ENCODE peak calls at places on chromosomes 3 and 15, in eight cellular contexts. One of them, this sample, is unnamed. For H3K4me1, the result is how much of the 10 kb centered on the place peaks cover.

GRCh38 chr3:65951836-65952505 is 86.7 kb downstream of the MAGI1 start:
- DNase-seq in adrenal gland: no peak
- DNase-seq in gastrocnemius medialis: no peak
- DNase-seq in ovary: no peak
- DNase-seq in heart left ventricle: no peak
- DNase-seq in HepG2: peak
- DNase-seq in body of pancreas: no peak
- DNase-seq in HCT116: peak
- DNase-seq in this sample: no peak

GRCh38 chr15:74417670-74418069 is 16.1 kb downstream of the SEMA7A start:
- DNase-seq in adrenal gland: no peak
- DNase-seq in gastrocnemius medialis: no peak
- DNase-seq in ovary: no peak
- DNase-seq in heart left ventricle: no peak
- DNase-seq in HepG2: no peak
- DNase-seq in body of pancreas: no peak
- DNase-seq in HCT116: no peak
- DNase-seq in this sample: no peak

GRCh38 chr15:59020321-59020720 is 32.9 kb downstream of the RNF111 start:
- DNase-seq in adrenal gland: no peak
- DNase-seq in gastrocnemius medialis: no peak
- DNase-seq in ovary: no peak
- DNase-seq in heart left ventricle: no peak
- DNase-seq in HepG2: peak
- DNase-seq in body of pancreas: no peak
- DNase-seq in HCT116: no peak
- DNase-seq in this sample: no peak

GRCh38 chr3:13543251-13543650 is 5.7 kb upstream of the FBLN2 start:
- DNase-seq in adrenal gland: no peak
- DNase-seq in gastrocnemius medialis: peak
- DNase-seq in ovary: peak
- DNase-seq in heart left ventricle: peak
- DNase-seq in HepG2: no peak
- DNase-seq in body of pancreas: peak
- DNase-seq in HCT116: no peak
- DNase-seq in this sample: peak

GRCh38 chr3:57078366-57079220 is 18.1 kb downstream of the SPATA12 start:
- DNase-seq in adrenal gland: peak
- DNase-seq in gastrocnemius medialis: peak
- DNase-seq in ovary: peak
- DNase-seq in heart left ventricle: peak
- DNase-seq in HepG2: peak
- DNase-seq in body of pancreas: peak
- DNase-seq in HCT116: no peak
- DNase-seq in this sample: peak

GRCh38 chr3:71421820-71422566 is 161.5 kb downstream of the FOXP1 start:
- DNase-seq in adrenal gland: no peak
- DNase-seq in gastrocnemius medialis: no peak
- DNase-seq in ovary: no peak
- DNase-seq in heart left ventricle: no peak
- DNase-seq in HepG2: no peak
- DNase-seq in body of pancreas: no peak
- DNase-seq in HCT116: no peak
- DNase-seq in this sample: no peak

GRCh38 chr3:190586631-190587000 is 72.7 kb downstream of the IL1RAP start:
- DNase-seq in adrenal gland: no peak
- DNase-seq in gastrocnemius medialis: no peak
- DNase-seq in ovary: no peak
- DNase-seq in heart left ventricle: no peak
- DNase-seq in HepG2: no peak
- DNase-seq in body of pancreas: no peak
- DNase-seq in HCT116: peak
- DNase-seq in this sample: no peak

GRCh38 chr15:43958894-43959330 is 132.1 kb downstream of the WDR76 start:
- DNase-seq in adrenal gland: no peak
- DNase-seq in gastrocnemius medialis: no peak
- DNase-seq in ovary: no peak
- DNase-seq in heart left ventricle: no peak
- DNase-seq in HepG2: no peak
- DNase-seq in body of pancreas: no peak
- DNase-seq in HCT116: peak
- DNase-seq in this sample: no peak

GRCh38 chr15:27454281-27455060 is 483.5 kb downstream of the GABRG3 start:
- DNase-seq in adrenal gland: no peak
- DNase-seq in gastrocnemius medialis: no peak
- DNase-seq in ovary: no peak
- DNase-seq in heart left ventricle: no peak
- DNase-seq in HepG2: no peak
- DNase-seq in body of pancreas: no peak
- DNase-seq in HCT116: no peak
- DNase-seq in this sample: no peak

GRCh38 chr3:82498186-82498585 is 736.7 kb upstream of the GBE1 start:
- DNase-seq in adrenal gland: no peak
- DNase-seq in gastrocnemius medialis: no peak
- DNase-seq in ovary: no peak
- DNase-seq in heart left ventricle: no peak
- DNase-seq in HepG2: no peak
- DNase-seq in body of pancreas: no peak
- DNase-seq in HCT116: no peak
- DNase-seq in this sample: no peak

GRCh38 chr3:7315037-7315436 is 454.1 kb downstream of the GRM7 start:
- DNase-seq in adrenal gland: no peak
- DNase-seq in gastrocnemius medialis: no peak
- DNase-seq in ovary: no peak
- DNase-seq in heart left ventricle: no peak
- DNase-seq in HepG2: no peak
- DNase-seq in body of pancreas: no peak
- DNase-seq in HCT116: no peak
- DNase-seq in this sample: no peak

GRCh38 chr15:65902373-65902772 is 33.1 kb downstream of the RAB11A start:
- DNase-seq in adrenal gland: no peak
- DNase-seq in gastrocnemius medialis: peak
- DNase-seq in ovary: no peak
- DNase-seq in heart left ventricle: peak
- DNase-seq in HepG2: peak
- DNase-seq in body of pancreas: peak
- DNase-seq in HCT116: peak
- DNase-seq in this sample: peak

GRCh38 chr15:39312984-39313383 is 267.9 kb upstream of the THBS1 start:
- DNase-seq in adrenal gland: peak
- DNase-seq in gastrocnemius medialis: no peak
- DNase-seq in ovary: no peak
- DNase-seq in heart left ventricle: peak
- DNase-seq in HepG2: peak
- DNase-seq in body of pancreas: no peak
- DNase-seq in HCT116: peak
- DNase-seq in this sample: peak

GRCh38 chr3:52782412-52783210 is 5.2 kb downstream of the ITIH1 start:
- DNase-seq in adrenal gland: no peak
- DNase-seq in gastrocnemius medialis: peak
- DNase-seq in ovary: peak
- DNase-seq in heart left ventricle: no peak
- DNase-seq in HepG2: no peak
- DNase-seq in body of pancreas: no peak
- DNase-seq in HCT116: no peak
- DNase-seq in this sample: no peak

GRCh38 chr3:13346481-13347389 is 73.4 kb downstream of the NUP210 start:
- DNase-seq in adrenal gland: no peak
- DNase-seq in gastrocnemius medialis: peak
- DNase-seq in ovary: no peak
- DNase-seq in heart left ventricle: peak
- DNase-seq in HepG2: no peak
- DNase-seq in body of pancreas: no peak
- DNase-seq in HCT116: no peak
- DNase-seq in this sample: peak

GRCh38 chr3:183664913-183665381 is 29.5 kb downstream of the KLHL24 start:
- DNase-seq in adrenal gland: no peak
- DNase-seq in gastrocnemius medialis: no peak
- DNase-seq in ovary: no peak
- DNase-seq in heart left ventricle: no peak
- DNase-seq in HepG2: no peak
- DNase-seq in body of pancreas: no peak
- DNase-seq in HCT116: no peak
- DNase-seq in this sample: no peak

GRCh38 chr3:31116651-31117050 is 222.2 kb upstream of the GADL1 start:
- DNase-seq in adrenal gland: no peak
- DNase-seq in gastrocnemius medialis: no peak
- DNase-seq in ovary: no peak
- DNase-seq in heart left ventricle: no peak
- DNase-seq in HepG2: no peak
- DNase-seq in body of pancreas: no peak
- DNase-seq in HCT116: no peak
- DNase-seq in this sample: no peak

GRCh38 chr15:62099171-62099601 is 32.4 kb downstream of the C2CD4A start:
- DNase-seq in adrenal gland: no peak
- DNase-seq in gastrocnemius medialis: no peak
- DNase-seq in ovary: no peak
- DNase-seq in heart left ventricle: no peak
- DNase-seq in HepG2: no peak
- DNase-seq in body of pancreas: peak
- DNase-seq in HCT116: no peak
- DNase-seq in this sample: no peak

GRCh38 chr15:101198820-101199219 is 53.0 kb downstream of the CHSY1 start:
- DNase-seq in adrenal gland: no peak
- DNase-seq in gastrocnemius medialis: no peak
- DNase-seq in ovary: no peak
- DNase-seq in heart left ventricle: no peak
- DNase-seq in HepG2: no peak
- DNase-seq in body of pancreas: no peak
- DNase-seq in HCT116: no peak
- DNase-seq in this sample: no peak

GRCh38 chr15:49831206-49831965 is 210.5 kb downstream of the DTWD1 start:
- DNase-seq in adrenal gland: no peak
- DNase-seq in gastrocnemius medialis: peak
- DNase-seq in ovary: no peak
- DNase-seq in heart left ventricle: peak
- DNase-seq in HepG2: no peak
- DNase-seq in body of pancreas: peak
- DNase-seq in HCT116: no peak
- DNase-seq in this sample: peak

GRCh38 chr3:14716593-14716992 is 41.7 kb downstream of the C3orf20 start:
- DNase-seq in adrenal gland: no peak
- DNase-seq in gastrocnemius medialis: no peak
- DNase-seq in ovary: no peak
- DNase-seq in heart left ventricle: no peak
- DNase-seq in HepG2: no peak
- DNase-seq in body of pancreas: no peak
- DNase-seq in HCT116: no peak
- DNase-seq in this sample: no peak

GRCh38 chr15:70093481-70094309 is 4.0 kb downstream of the TLE3 start:
- DNase-seq in adrenal gland: no peak
- DNase-seq in gastrocnemius medialis: no peak
- DNase-seq in ovary: no peak
- DNase-seq in heart left ventricle: no peak
- DNase-seq in HepG2: no peak
- DNase-seq in body of pancreas: peak
- DNase-seq in HCT116: no peak
- DNase-seq in this sample: no peak

GRCh38 chr15:70093070-70093469 is 4.6 kb downstream of the TLE3 start:
- DNase-seq in adrenal gland: no peak
- DNase-seq in gastrocnemius medialis: no peak
- DNase-seq in ovary: no peak
- DNase-seq in heart left ventricle: no peak
- DNase-seq in HepG2: peak
- DNase-seq in body of pancreas: no peak
- DNase-seq in HCT116: no peak
- DNase-seq in this sample: no peak

GRCh38 chr15:70096215-70096974 is 1.3 kb downstream of the TLE3 start:
- DNase-seq in adrenal gland: peak
- DNase-seq in gastrocnemius medialis: no peak
- DNase-seq in ovary: peak
- DNase-seq in heart left ventricle: no peak
- DNase-seq in HepG2: no peak
- DNase-seq in body of pancreas: peak
- DNase-seq in HCT116: no peak
- DNase-seq in this sample: peak

GRCh38 chr15:70095387-70096214 is 2.1 kb downstream of the TLE3 start:
- DNase-seq in adrenal gland: peak
- DNase-seq in gastrocnemius medialis: no peak
- DNase-seq in ovary: peak
- DNase-seq in heart left ventricle: no peak
- DNase-seq in HepG2: no peak
- DNase-seq in body of pancreas: peak
- DNase-seq in HCT116: no peak
- DNase-seq in this sample: peak

GRCh38 chr15:70094690-70095311 is 2.9 kb downstream of the TLE3 start:
- DNase-seq in adrenal gland: no peak
- DNase-seq in gastrocnemius medialis: no peak
- DNase-seq in ovary: no peak
- DNase-seq in heart left ventricle: no peak
- DNase-seq in HepG2: peak
- DNase-seq in body of pancreas: no peak
- DNase-seq in HCT116: no peak
- DNase-seq in this sample: peak
- TF ChIP-seq POLR2A in adrenal gland: no peak
- TF ChIP-seq POLR2A in gastrocnemius medialis: no peak
- TF ChIP-seq POLR2A in ovary: no peak
- TF ChIP-seq POLR2A in heart left ventricle: no peak
- TF ChIP-seq POLR2A in HepG2: no peak
- TF ChIP-seq POLR2A in body of pancreas: no peak
- TF ChIP-seq POLR2A in HCT116: no peak
- TF ChIP-seq POLR2A in this sample: peak

GRCh38 chr3:4986175-4986610 is 7.0 kb downstream of the BHLHE40 start:
- DNase-seq in adrenal gland: no peak
- DNase-seq in gastrocnemius medialis: no peak
- DNase-seq in ovary: no peak
- DNase-seq in heart left ventricle: no peak
- DNase-seq in HepG2: no peak
- DNase-seq in body of pancreas: no peak
- DNase-seq in HCT116: no peak
- DNase-seq in this sample: peak
- H3K4me1 ChIP-seq in adrenal gland: half or more
- H3K4me1 ChIP-seq in gastrocnemius medialis: under half
- H3K4me1 ChIP-seq in ovary: under half
- H3K4me1 ChIP-seq in heart left ventricle: under half
- H3K4me1 ChIP-seq in HepG2: half or more
- H3K4me1 ChIP-seq in body of pancreas: half or more
- H3K4me1 ChIP-seq in HCT116: half or more
- H3K4me1 ChIP-seq in this sample: under half

GRCh38 chr15:37101634-37102314 is 1.4 kb upstream of the MEIS2 start:
- DNase-seq in adrenal gland: peak
- DNase-seq in gastrocnemius medialis: no peak
- DNase-seq in ovary: peak
- DNase-seq in heart left ventricle: peak
- DNase-seq in HepG2: peak
- DNase-seq in body of pancreas: peak
- DNase-seq in HCT116: peak
- DNase-seq in this sample: peak
- TF ChIP-seq POLR2A in adrenal gland: peak
- TF ChIP-seq POLR2A in gastrocnemius medialis: no peak
- TF ChIP-seq POLR2A in ovary: no peak
- TF ChIP-seq POLR2A in heart left ventricle: no peak
- TF ChIP-seq POLR2A in HepG2: peak
- TF ChIP-seq POLR2A in body of pancreas: peak
- TF ChIP-seq POLR2A in HCT116: no peak
- TF ChIP-seq POLR2A in this sample: no peak

DNA sequence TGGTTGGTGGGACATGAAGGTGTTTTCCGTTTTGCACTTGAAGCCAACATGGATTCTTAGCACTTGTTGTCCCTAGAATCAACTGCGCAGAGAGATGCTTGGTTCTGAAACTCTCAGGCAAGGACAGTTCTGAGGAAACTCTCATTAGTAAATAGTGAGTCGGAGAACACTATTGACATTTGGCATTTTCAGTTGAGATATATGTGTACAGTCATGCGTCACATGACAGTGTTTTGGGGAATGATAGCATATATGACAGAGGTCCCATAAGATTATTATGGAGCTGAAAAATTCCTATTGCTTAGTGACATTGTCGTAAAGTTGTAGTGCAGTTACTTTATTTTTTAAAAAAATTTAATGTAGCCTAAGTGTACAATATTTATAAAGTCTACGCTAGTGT is 5.8 kb downstream of the APBA2 start:
- DNase-seq in adrenal gland: no peak
- DNase-seq in gastrocnemius medialis: no peak
- DNase-seq in ovary: no peak
- DNase-seq in heart left ventricle: no peak
- DNase-seq in HepG2: no peak
- DNase-seq in body of pancreas: no peak
- DNase-seq in HCT116: no peak
- DNase-seq in this sample: no peak
- H3K4me1 ChIP-seq in adrenal gland: under half
- H3K4me1 ChIP-seq in gastrocnemius medialis: under half
- H3K4me1 ChIP-seq in ovary: under half
- H3K4me1 ChIP-seq in heart left ventricle: under half
- H3K4me1 ChIP-seq in HepG2: under half
- H3K4me1 ChIP-seq in body of pancreas: under half
- H3K4me1 ChIP-seq in HCT116: under half
- H3K4me1 ChIP-seq in this sample: under half